ENCODE peak calls at places on chromosomes 5 and 9, in seven cellular contexts. One of them, this sample, is unnamed.

GRCh38 chr5:161541-162110 is 29.7 kb upstream of the LRRC14B start:
- DNase-seq in H1: no peak
- DNase-seq in IMR-90: no peak
- DNase-seq in H9: no peak
- DNase-seq in mesendoderm: no peak
- DNase-seq in trophoblast cell: no peak
- DNase-seq in mesenchymal stem cell: no peak
- DNase-seq in this sample: no peak

GRCh38 chr5:41112486-41113455 is 41.6 kb upstream of the MROH2B start:
- DNase-seq in H1: no peak
- DNase-seq in IMR-90: peak
- DNase-seq in H9: no peak
- DNase-seq in mesendoderm: no peak
- DNase-seq in trophoblast cell: peak
- DNase-seq in mesenchymal stem cell: peak
- DNase-seq in this sample: no peak

GRCh38 chr5:14534773-14535172 is 46.8 kb upstream of the OTULINL start:
- DNase-seq in H1: no peak
- DNase-seq in IMR-90: no peak
- DNase-seq in H9: no peak
- DNase-seq in mesendoderm: peak
- DNase-seq in trophoblast cell: no peak
- DNase-seq in mesenchymal stem cell: peak
- DNase-seq in this sample: no peak

GRCh38 chr5:37111426-37112382 is 137.5 kb downstream of the CPLANE1 start:
- DNase-seq in H1: no peak
- DNase-seq in IMR-90: no peak
- DNase-seq in H9: no peak
- DNase-seq in mesendoderm: no peak
- DNase-seq in trophoblast cell: no peak
- DNase-seq in mesenchymal stem cell: peak
- DNase-seq in this sample: no peak

GRCh38 chr5:82417776-82418607 is 139.8 kb upstream of the RPS23 start:
- DNase-seq in H1: no peak
- DNase-seq in IMR-90: no peak
- DNase-seq in H9: no peak
- DNase-seq in mesendoderm: no peak
- DNase-seq in trophoblast cell: no peak
- DNase-seq in mesenchymal stem cell: no peak
- DNase-seq in this sample: no peak

GRCh38 chr5:54671111-54671531 is 153.6 kb downstream of the SNX18 start:
- DNase-seq in H1: no peak
- DNase-seq in IMR-90: peak
- DNase-seq in H9: no peak
- DNase-seq in mesendoderm: no peak
- DNase-seq in trophoblast cell: peak
- DNase-seq in mesenchymal stem cell: peak
- DNase-seq in this sample: no peak

GRCh38 chr5:157972579-157972978 is 113.6 kb upstream of the CLINT1 start:
- DNase-seq in H1: no peak
- DNase-seq in IMR-90: no peak
- DNase-seq in H9: no peak
- DNase-seq in mesendoderm: no peak
- DNase-seq in trophoblast cell: no peak
- DNase-seq in mesenchymal stem cell: no peak
- DNase-seq in this sample: no peak

GRCh38 chr5:51684794-51685355 is 301.6 kb downstream of the ISL1 start:
- DNase-seq in H1: no peak
- DNase-seq in IMR-90: no peak
- DNase-seq in H9: no peak
- DNase-seq in mesendoderm: no peak
- DNase-seq in trophoblast cell: no peak
- DNase-seq in mesenchymal stem cell: no peak
- DNase-seq in this sample: no peak

GRCh38 chr5:148801682-148802276 is 24.6 kb upstream of the ADRB2 start:
- DNase-seq in H1: no peak
- DNase-seq in IMR-90: no peak
- DNase-seq in H9: no peak
- DNase-seq in mesendoderm: no peak
- DNase-seq in trophoblast cell: no peak
- DNase-seq in mesenchymal stem cell: no peak
- DNase-seq in this sample: no peak
- H3K23ac ChIP-seq in H1: no peak
- H3K23ac ChIP-seq in IMR-90: no peak
- H3K23ac ChIP-seq in H9: no peak
- H3K23ac ChIP-seq in mesendoderm: no peak
- H3K23ac ChIP-seq in trophoblast cell: no peak
- H3K23ac ChIP-seq in mesenchymal stem cell: no peak
- H3K23ac ChIP-seq in this sample: no peak

GRCh38 chr5:18802336-18802735 is 1168.1 kb downstream of the TAF11L14 start:
- DNase-seq in H1: no peak
- DNase-seq in IMR-90: no peak
- DNase-seq in H9: no peak
- DNase-seq in mesendoderm: no peak
- DNase-seq in trophoblast cell: no peak
- DNase-seq in mesenchymal stem cell: no peak
- DNase-seq in this sample: no peak
- H3K23ac ChIP-seq in H1: no peak
- H3K23ac ChIP-seq in IMR-90: no peak
- H3K23ac ChIP-seq in H9: no peak
- H3K23ac ChIP-seq in mesendoderm: no peak
- H3K23ac ChIP-seq in trophoblast cell: no peak
- H3K23ac ChIP-seq in mesenchymal stem cell: no peak
- H3K23ac ChIP-seq in this sample: no peak

GRCh38 chr9:37054513-37054776 is 20.4 kb upstream of the PAX5 start:
- DNase-seq in H1: no peak
- DNase-seq in IMR-90: no peak
- DNase-seq in H9: no peak
- DNase-seq in mesendoderm: no peak
- DNase-seq in trophoblast cell: no peak
- DNase-seq in mesenchymal stem cell: no peak
- DNase-seq in this sample: no peak
- H3K23ac ChIP-seq in H1: no peak
- H3K23ac ChIP-seq in IMR-90: no peak
- H3K23ac ChIP-seq in H9: no peak
- H3K23ac ChIP-seq in mesendoderm: no peak
- H3K23ac ChIP-seq in trophoblast cell: no peak
- H3K23ac ChIP-seq in mesenchymal stem cell: no peak
- H3K23ac ChIP-seq in this sample: no peak

GRCh38 chr5:5169466-5169865 is 29.3 kb downstream of the ADAMTS16 start:
- DNase-seq in H1: no peak
- DNase-seq in IMR-90: no peak
- DNase-seq in H9: no peak
- DNase-seq in mesendoderm: no peak
- DNase-seq in trophoblast cell: no peak
- DNase-seq in mesenchymal stem cell: no peak
- DNase-seq in this sample: no peak

GRCh38 chr5:5158472-5158895 is 18.4 kb downstream of the ADAMTS16 start:
- DNase-seq in H1: no peak
- DNase-seq in IMR-90: no peak
- DNase-seq in H9: no peak
- DNase-seq in mesendoderm: no peak
- DNase-seq in trophoblast cell: no peak
- DNase-seq in mesenchymal stem cell: no peak
- DNase-seq in this sample: no peak

GRCh38 chr5:5159282-5160108 is 19.4 kb downstream of the ADAMTS16 start:
- DNase-seq in H1: no peak
- DNase-seq in IMR-90: no peak
- DNase-seq in H9: no peak
- DNase-seq in mesendoderm: no peak
- DNase-seq in trophoblast cell: no peak
- DNase-seq in mesenchymal stem cell: no peak
- DNase-seq in this sample: no peak

GRCh38 chr5:5165541-5166002 is 25.4 kb downstream of the ADAMTS16 start:
- DNase-seq in H1: no peak
- DNase-seq in IMR-90: no peak
- DNase-seq in H9: no peak
- DNase-seq in mesendoderm: peak
- DNase-seq in trophoblast cell: peak
- DNase-seq in mesenchymal stem cell: no peak
- DNase-seq in this sample: no peak

GRCh38 chr5:5164158-5164557 is 24.0 kb downstream of the ADAMTS16 start:
- DNase-seq in H1: no peak
- DNase-seq in IMR-90: no peak
- DNase-seq in H9: no peak
- DNase-seq in mesendoderm: no peak
- DNase-seq in trophoblast cell: no peak
- DNase-seq in mesenchymal stem cell: no peak
- DNase-seq in this sample: no peak
- H3K23ac ChIP-seq in H1: no peak
- H3K23ac ChIP-seq in IMR-90: no peak
- H3K23ac ChIP-seq in H9: no peak
- H3K23ac ChIP-seq in mesendoderm: no peak
- H3K23ac ChIP-seq in trophoblast cell: no peak
- H3K23ac ChIP-seq in mesenchymal stem cell: no peak
- H3K23ac ChIP-seq in this sample: no peak

GRCh38 chr5:6115866-6116265 is 262.5 kb downstream of the MED10 start:
- DNase-seq in H1: no peak
- DNase-seq in IMR-90: no peak
- DNase-seq in H9: no peak
- DNase-seq in mesendoderm: no peak
- DNase-seq in trophoblast cell: no peak
- DNase-seq in mesenchymal stem cell: no peak
- DNase-seq in this sample: no peak
- H3K23ac ChIP-seq in H1: no peak
- H3K23ac ChIP-seq in IMR-90: no peak
- H3K23ac ChIP-seq in H9: no peak
- H3K23ac ChIP-seq in mesendoderm: no peak
- H3K23ac ChIP-seq in trophoblast cell: no peak
- H3K23ac ChIP-seq in mesenchymal stem cell: no peak
- H3K23ac ChIP-seq in this sample: no peak

GRCh38 chr9:34796924-34797323 is 87.0 kb upstream of the CCL21 start:
- DNase-seq in H1: no peak
- DNase-seq in IMR-90: no peak
- DNase-seq in H9: peak
- DNase-seq in mesendoderm: peak
- DNase-seq in trophoblast cell: no peak
- DNase-seq in mesenchymal stem cell: no peak
- DNase-seq in this sample: no peak

GRCh38 chr9:34797367-34797766 is 87.4 kb upstream of the CCL21 start:
- DNase-seq in H1: no peak
- DNase-seq in IMR-90: no peak
- DNase-seq in H9: no peak
- DNase-seq in mesendoderm: no peak
- DNase-seq in trophoblast cell: no peak
- DNase-seq in mesenchymal stem cell: no peak
- DNase-seq in this sample: no peak

DNA sequence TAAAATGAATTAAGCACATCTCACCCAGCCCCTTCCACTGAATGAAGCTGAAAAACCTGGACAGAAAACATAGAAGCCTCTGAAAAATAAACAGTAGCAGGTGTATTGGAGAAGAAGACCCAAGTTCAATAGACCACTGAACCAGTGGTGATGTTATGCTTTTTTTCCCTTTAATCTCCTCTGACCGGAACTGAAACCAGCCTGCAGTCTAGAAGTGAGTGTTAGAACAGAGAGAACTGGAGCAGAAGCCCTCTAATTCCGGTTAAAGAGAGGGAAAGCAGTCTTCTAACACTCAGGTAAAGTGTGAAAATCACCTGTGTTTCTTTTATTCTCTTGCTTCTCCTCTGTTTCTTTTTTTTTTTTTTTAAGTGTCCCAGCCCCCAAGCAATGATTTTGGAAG is 83.5 kb upstream of the CCL21 start:
- DNase-seq in H1: no peak
- DNase-seq in IMR-90: no peak
- DNase-seq in H9: no peak
- DNase-seq in mesendoderm: no peak
- DNase-seq in trophoblast cell: no peak
- DNase-seq in mesenchymal stem cell: no peak
- DNase-seq in this sample: no peak
- H3K23ac ChIP-seq in H1: no peak
- H3K23ac ChIP-seq in IMR-90: no peak
- H3K23ac ChIP-seq in H9: no peak
- H3K23ac ChIP-seq in mesendoderm: no peak
- H3K23ac ChIP-seq in trophoblast cell: no peak
- H3K23ac ChIP-seq in mesenchymal stem cell: no peak
- H3K23ac ChIP-seq in this sample: no peak

DNA sequence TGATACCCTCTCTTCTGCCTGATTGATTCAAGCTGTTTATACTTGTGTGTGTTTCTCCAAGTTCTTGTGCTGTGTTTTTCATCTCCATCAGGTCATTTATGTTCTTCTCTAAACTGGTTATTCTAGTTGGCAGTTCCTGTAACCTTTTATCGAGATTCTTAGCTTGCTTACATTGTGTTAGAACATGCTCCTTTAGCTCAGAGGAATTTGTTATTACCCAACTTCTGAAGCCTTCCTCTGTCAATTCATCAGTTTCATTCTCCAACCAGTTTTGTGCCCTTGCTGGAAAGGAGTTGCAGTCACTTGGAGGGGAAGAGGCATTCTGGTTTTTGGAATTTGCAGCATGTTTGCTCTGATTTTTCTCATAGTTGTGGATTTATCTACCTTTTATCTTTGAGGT is 126.2 kb upstream of the FTMT start:
- DNase-seq in H1: no peak
- DNase-seq in IMR-90: no peak
- DNase-seq in H9: no peak
- DNase-seq in mesendoderm: no peak
- DNase-seq in trophoblast cell: peak
- DNase-seq in mesenchymal stem cell: no peak
- DNase-seq in this sample: no peak
- H3K23ac ChIP-seq in H1: no peak
- H3K23ac ChIP-seq in IMR-90: no peak
- H3K23ac ChIP-seq in H9: no peak
- H3K23ac ChIP-seq in mesendoderm: no peak
- H3K23ac ChIP-seq in trophoblast cell: no peak
- H3K23ac ChIP-seq in mesenchymal stem cell: no peak
- H3K23ac ChIP-seq in this sample: no peak

GRCh38 chr5:6518298-6519057 is 69.8 kb downstream of the UBE2QL1 start:
- DNase-seq in H1: no peak
- DNase-seq in IMR-90: no peak
- DNase-seq in H9: no peak
- DNase-seq in mesendoderm: no peak
- DNase-seq in trophoblast cell: no peak
- DNase-seq in mesenchymal stem cell: no peak
- DNase-seq in this sample: no peak
- H3K23ac ChIP-seq in H1: no peak
- H3K23ac ChIP-seq in IMR-90: no peak
- H3K23ac ChIP-seq in H9: no peak
- H3K23ac ChIP-seq in mesendoderm: no peak
- H3K23ac ChIP-seq in trophoblast cell: no peak
- H3K23ac ChIP-seq in mesenchymal stem cell: no peak
- H3K23ac ChIP-seq in this sample: no peak

GRCh38 chr5:119366537-119366874 is 10.7 kb downstream of the TNFAIP8 start:
- DNase-seq in H1: no peak
- DNase-seq in IMR-90: no peak
- DNase-seq in H9: no peak
- DNase-seq in mesendoderm: no peak
- DNase-seq in trophoblast cell: no peak
- DNase-seq in mesenchymal stem cell: no peak
- DNase-seq in this sample: no peak
- H3K23ac ChIP-seq in H1: no peak
- H3K23ac ChIP-seq in IMR-90: peak
- H3K23ac ChIP-seq in H9: no peak
- H3K23ac ChIP-seq in mesendoderm: no peak
- H3K23ac ChIP-seq in trophoblast cell: no peak
- H3K23ac ChIP-seq in mesenchymal stem cell: no peak
- H3K23ac ChIP-seq in this sample: no peak

This sample was measured in neuronal stem cell.